ENCODE peak calls at places on chromosomes 12 and 14, in eight cellular contexts. I is spleen, P is AG04450, D is cardiac muscle cell, N is brain microvascular endothelial cell, M is RWPE1, A is tibial artery, S is lower leg skin. G is an unnamed sample.

GRCh38 chr14:68795602-68796417 is 2.9 kb upstream of the ZFP36L1 start:
- DNase-seq in I (peak; percentile 97), P (no peak), D (peak; percentile 79), N (peak; percentile 61), M (peak; percentile 82), A (peak; percentile 82), S (peak; percentile 96), G (peak; percentile 72)

GRCh38 chr14:60655898-60656754 is 6.8 kb upstream of the SIX1 start:
- DNase-seq in I (no peak), P (no peak), D (no peak), N (no peak), M (no peak), A (no peak), S (no peak), G (no peak)

GRCh38 chr12:115697341-115697740 is 580.2 kb downstream of the MED13L start:
- DNase-seq in I (no peak), P (no peak), D (no peak), N (no peak), M (no peak), A (no peak), S (no peak), G (no peak)

GRCh38 chr14:106691601-106692291 is 1165.4 kb downstream of the TMEM121 start:
- DNase-seq in I (peak; percentile 78), P (no peak), D (no peak), N (no peak), M (no peak), A (no peak), S (no peak), G (no peak)

GRCh38 chr12:2629051-2629450 is 165.7 kb upstream of the FKBP4 start:
- DNase-seq in I (no peak), P (no peak), D (no peak), N (no peak), M (no peak), A (no peak), S (no peak), G (no peak)

GRCh38 chr14:81429028-81429427 is 28.9 kb upstream of the STON2 start:
- DNase-seq in I (no peak), P (no peak), D (no peak), N (no peak), M (no peak), A (no peak), S (no peak), G (no peak)

GRCh38 chr14:77593501-77593911 is 22.9 kb downstream of the SPTLC2 start:
- DNase-seq in I (no peak), P (no peak), D (peak; percentile 49), N (no peak), M (no peak), A (no peak), S (no peak), G (peak; percentile 35)

GRCh38 chr12:49866859-49867579 is 24.1 kb upstream of the BCDIN3D start:
- DNase-seq in I (peak; percentile 88), P (peak; percentile 15), D (peak; percentile 68), N (peak; percentile 38), M (peak; percentile 84), A (peak; percentile 64), S (peak; percentile 94), G (peak; percentile 30)

GRCh38 chr12:14941369-14941768 is 3.0 kb upstream of the ERP27 start:
- DNase-seq in I (no peak), P (no peak), D (no peak), N (no peak), M (no peak), A (no peak), S (no peak), G (no peak)

GRCh38 chr14:49506650-49507049 is 79.5 kb downstream of the RPS29 start:
- DNase-seq in I (no peak), P (no peak), D (no peak), N (no peak), M (no peak), A (no peak), S (no peak), G (no peak)

GRCh38 chr12:1592444-1593231 is 1.7 kb downstream of the FBXL14 start:
- DNase-seq in I (peak; percentile 88), P (no peak), D (peak; percentile 46), N (peak; percentile 72), M (peak; percentile 49), A (no peak), S (no peak), G (peak; percentile 59)

GRCh38 chr14:58865520-58866281 is 227.9 kb downstream of the DACT1 start:
- DNase-seq in I (no peak), P (peak; percentile 44), D (peak; percentile 87), N (peak; percentile 11), M (no peak), A (no peak), S (no peak), G (no peak)

GRCh38 chr14:104799239-104799599 is 1.7 kb upstream of the ZBTB42 start:
- DNase-seq in I (no peak), P (no peak), D (no peak), N (no peak), M (no peak), A (no peak), S (no peak), G (no peak)

GRCh38 chr14:104801284-104802119 is 601 bp downstream of the ZBTB42 start:
- DNase-seq in I (no peak), P (no peak), D (no peak), N (no peak), M (no peak), A (no peak), S (no peak), G (no peak)

GRCh38 chr14:104799657-104800599 is 973 bp upstream of the ZBTB42 start:
- DNase-seq in I (peak; percentile 96), P (peak; percentile 29), D (peak; percentile 85), N (peak; percentile 24), M (peak; percentile 65), A (peak; percentile 84), S (peak; percentile 97), G (no peak)

GRCh38 chr14:104802120-104802912 is 1.4 kb downstream of the ZBTB42 start:
- DNase-seq in I (no peak), P (no peak), D (no peak), N (no peak), M (no peak), A (no peak), S (no peak), G (no peak)

DNA sequence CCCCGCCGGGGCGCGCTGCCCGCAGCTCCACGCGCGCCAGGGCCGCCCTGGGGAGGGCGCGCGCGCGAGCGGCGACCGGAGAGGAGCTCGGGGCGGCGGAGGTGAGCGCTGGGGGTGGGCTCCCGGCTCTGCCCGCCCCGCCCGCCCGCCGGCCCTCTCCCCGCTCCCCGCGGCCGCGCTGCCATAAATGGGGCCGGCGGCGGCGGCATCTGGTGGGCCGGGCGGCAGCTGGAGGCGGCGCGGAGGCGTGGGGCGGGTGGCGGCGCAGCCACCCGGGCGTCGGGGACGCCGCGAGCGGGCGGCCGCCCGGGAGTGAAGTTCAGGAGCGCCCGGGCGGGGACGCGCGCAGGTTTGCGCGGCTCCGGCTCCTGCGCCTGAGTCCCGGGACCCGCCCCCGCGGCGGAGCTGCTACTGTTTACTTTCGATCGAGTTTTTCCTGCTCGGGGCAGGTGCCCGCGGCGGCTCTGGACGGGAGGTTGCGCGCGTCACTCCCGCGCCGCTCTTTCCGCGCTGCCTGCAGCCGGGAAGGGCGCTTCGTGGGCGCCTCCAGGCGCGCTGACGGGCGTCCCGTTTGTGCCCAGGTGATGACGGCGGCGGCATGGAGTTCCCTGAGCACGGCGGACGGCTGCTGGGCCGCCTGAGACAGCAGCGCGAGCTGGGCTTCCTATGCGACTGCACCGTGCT is at the start of gene ZBTB42:
- DNase-seq in I (peak; percentile 93), P (no peak), D (peak; percentile 54), N (peak; percentile 18), M (peak; percentile 71), A (peak; percentile 51), S (peak; percentile 94), G (peak; percentile 8)
- TF ChIP-seq CTCF in I (no peak), P (no peak), D (no peak), N (no peak), M (peak; percentile 1), A (no peak), S (no peak), G (no peak)

GRCh38 chr14:73027546-73027945 is 640 bp upstream of the ZFYVE1 start:
- DNase-seq in I (no peak), P (no peak), D (no peak), N (no peak), M (no peak), A (no peak), S (no peak), G (no peak)

GRCh38 chr14:73027984-73028383 is 1.1 kb upstream of the ZFYVE1 start:
- DNase-seq in I (no peak), P (no peak), D (no peak), N (no peak), M (no peak), A (no peak), S (no peak), G (no peak)

GRCh38 chr14:73026243-73026844 is 562 bp downstream of the ZFYVE1 start:
- DNase-seq in I (no peak), P (no peak), D (no peak), N (no peak), M (peak; percentile 55), A (no peak), S (no peak), G (no peak)

GRCh38 chr14:73025544-73025943 is 1.4 kb downstream of the ZFYVE1 start:
- DNase-seq in I (no peak), P (no peak), D (peak; percentile 17), N (no peak), M (no peak), A (no peak), S (no peak), G (no peak)

GRCh38 chr14:73026845-73027542 is at the start of gene ZFYVE1:
- DNase-seq in I (peak; percentile 98), P (peak; percentile 97), D (peak; percentile 99), N (peak; percentile 99), M (peak; percentile 93), A (peak; percentile 98), S (peak; percentile 99), G (peak; percentile 98)
- TF ChIP-seq CTCF in I (no peak), P (no peak), D (no peak), N (no peak), M (no peak), A (no peak), S (no peak), G (no peak)

GRCh38 chr12:45743247-45743646 is 13.7 kb downstream of the ARID2 start:
- DNase-seq in I (no peak), P (no peak), D (no peak), N (no peak), M (no peak), A (no peak), S (no peak), G (no peak)

GRCh38 chr12:45742590-45742989 is 13.1 kb downstream of the ARID2 start:
- DNase-seq in I (no peak), P (no peak), D (no peak), N (no peak), M (no peak), A (no peak), S (no peak), G (no peak)

DNA sequence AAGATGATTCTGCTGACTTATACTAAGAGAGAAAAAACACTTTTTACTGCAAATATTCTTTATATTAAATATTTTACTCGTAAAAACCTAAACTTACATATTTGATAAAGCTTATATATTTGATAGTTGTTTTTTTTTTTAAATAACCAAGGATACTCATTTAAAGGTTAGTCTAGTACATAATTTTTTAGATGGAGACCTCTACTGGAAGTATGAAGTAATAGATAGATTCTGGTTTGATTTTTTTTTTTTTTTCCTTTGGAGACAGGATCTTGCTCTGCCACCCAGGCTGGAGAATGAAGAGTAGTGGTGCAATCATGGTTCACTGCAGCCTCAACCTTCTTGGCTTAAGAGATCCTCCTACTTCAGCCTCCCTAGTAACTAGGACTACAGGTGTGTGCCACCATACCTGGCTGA is 16.4 kb downstream of the ARID2 start:
- DNase-seq in I (no peak), P (no peak), D (peak; percentile 53), N (no peak), M (no peak), A (no peak), S (no peak), G (no peak)
- TF ChIP-seq CTCF in I (no peak), P (peak; percentile 32), D (peak; percentile 34), N (peak; percentile 8), M (peak; percentile 25), A (peak; percentile 30), S (no peak), G (peak; percentile 72)

GRCh38 chr12:112010415-112011344 is 2.3 kb downstream of the TMEM116 start:
- DNase-seq in I (peak; percentile 76), P (no peak), D (no peak), N (no peak), M (no peak), A (no peak), S (no peak), G (no peak)
- TF ChIP-seq CTCF in I (no peak), P (no peak), D (no peak), N (no peak), M (no peak), A (no peak), S (no peak), G (no peak)